ENCODE peak calls at places on chromosomes 2 and 18, in six cellular contexts. M, V, D, Y, B and K are unnamed samples.

GRCh38 chr2:241796610-241797138 is 12.3 kb upstream of the NEU4 start:
- DNase-seq in B (peak), D (peak), Y (no peak), V (no peak), M (no peak), K (peak)

GRCh38 chr18:63511285-63511684 is 30.9 kb upstream of the SERPINB12 start:
- DNase-seq in Y (no peak), B (no peak), V (peak), D (no peak), M (no peak), K (no peak)

GRCh38 chr2:32166115-32166549 is 468 bp downstream of the SLC30A6 start:
- DNase-seq in B (no peak), V (no peak), Y (no peak), M (no peak), D (no peak), K (no peak)

GRCh38 chr18:54222922-54223567 is 1.4 kb downstream of the MBD2 start:
- DNase-seq in V (no peak), Y (no peak), D (no peak), M (no peak), B (no peak), K (no peak)

GRCh38 chr2:20141056-20141762 is 83.7 kb downstream of the SDC1 start:
- DNase-seq in D (peak), Y (peak), V (peak), M (peak), B (no peak), K (peak)

GRCh38 chr2:98518106-98518505 is 73.4 kb downstream of the INPP4A start:
- DNase-seq in D (no peak), V (no peak), M (no peak), Y (no peak), B (no peak), K (no peak)

GRCh38 chr2:119366161-119366648 is 429 bp downstream of the C2orf76 start:
- DNase-seq in B (no peak), M (no peak), D (no peak), Y (no peak), V (peak), K (no peak)

GRCh38 chr2:197090713-197091367 is 164.3 kb upstream of the PGAP1 start:
- DNase-seq in V (no peak), D (no peak), M (no peak), Y (no peak), B (peak), K (no peak)

GRCh38 chr2:230913406-230913805 is 11.6 kb downstream of the GPR55 start:
- DNase-seq in M (peak), V (no peak), Y (no peak), B (no peak), D (no peak), K (peak)

GRCh38 chr2:43333656-43334144 is 107.3 kb upstream of the ZFP36L2 start:
- DNase-seq in V (peak), B (no peak), D (no peak), Y (peak), M (no peak), K (peak)

GRCh38 chr18:12744103-12744502 is 41.3 kb downstream of the PSMG2 start:
- DNase-seq in B (no peak), V (peak), M (no peak), D (no peak), Y (no peak), K (no peak)

GRCh38 chr18:58784601-58785137 is 80.0 kb upstream of the ZNF532 start:
- DNase-seq in B (peak), V (no peak), Y (peak), D (no peak), M (no peak), K (no peak)

GRCh38 chr2:22904126-22904684 is 480.8 kb upstream of the KLHL29 start:
- DNase-seq in D (no peak), B (no peak), M (peak), V (no peak), Y (peak), K (no peak)

GRCh38 chr2:214139630-214140284 is 271.1 kb upstream of the VWC2L start:
- DNase-seq in D (no peak), Y (no peak), B (no peak), V (no peak), M (no peak), K (no peak)

GRCh38 chr2:129895526-129896082 is 83.9 kb upstream of the RAB6C start:
- DNase-seq in B (no peak), D (no peak), Y (no peak), V (no peak), M (no peak), K (peak)

GRCh38 chr2:214504599-214505376 is 93.9 kb downstream of the VWC2L start:
- DNase-seq in Y (no peak), D (no peak), V (no peak), B (no peak), M (no peak), K (no peak)

GRCh38 chr2:221304916-221305315 is 267.2 kb downstream of the EPHA4 start:
- DNase-seq in D (no peak), B (no peak), Y (no peak), M (no peak), V (no peak), K (no peak)

GRCh38 chr2:37323176-37323575 is 1.5 kb downstream of the PRKD3 start:
- DNase-seq in M (no peak), B (no peak), Y (no peak), D (no peak), V (peak), K (no peak)

GRCh38 chr2:196987654-196988364 is 61.3 kb upstream of the PGAP1 start:
- DNase-seq in D (no peak), Y (peak), M (peak), B (no peak), V (peak), K (no peak)

GRCh38 chr2:24818721-24819167 is 25.5 kb downstream of the CENPO start:
- DNase-seq in D (no peak), B (no peak), V (peak), Y (no peak), M (peak), K (peak)

GRCh38 chr2:180647651-180648050 is 332.8 kb upstream of the UBE2E3 start:
- DNase-seq in V (no peak), D (no peak), M (no peak), Y (peak), B (no peak), K (no peak)

GRCh38 chr2:216603010-216603883 is 30.0 kb upstream of the IGFBP2 start:
- DNase-seq in V (no peak), D (no peak), M (no peak), B (peak), Y (no peak), K (no peak)

GRCh38 chr18:37274988-37275590 is 290.5 kb downstream of the CELF4 start:
- DNase-seq in M (no peak), D (no peak), B (no peak), V (no peak), Y (no peak), K (no peak)
- TF ChIP-seq POLR2A in M (no peak), D (no peak), B (no peak), V (no peak), Y (no peak), K (no peak)

GRCh38 chr2:80634590-80634989 is 330.0 kb upstream of the LRRTM1 start:
- DNase-seq in B (no peak), V (no peak), M (no peak), D (no peak), Y (no peak), K (no peak)
- H3K4me3 ChIP-seq in B (no peak), V (no peak), M (no peak), D (no peak), Y (no peak), K (no peak)

GRCh38 chr2:239516954-239517305 is 116.1 kb upstream of the HDAC4 start:
- DNase-seq in B (no peak), Y (no peak), V (no peak), M (no peak), D (no peak), K (no peak)

GRCh38 chr2:239517686-239518085 is 116.9 kb upstream of the HDAC4 start:
- DNase-seq in M (no peak), D (no peak), B (no peak), V (no peak), Y (no peak), K (no peak)

GRCh38 chr2:239518286-239519080 is 117.7 kb upstream of the HDAC4 start:
- DNase-seq in B (no peak), M (no peak), V (no peak), D (no peak), Y (no peak), K (no peak)

GRCh38 chr2:239514753-239515152 is 113.9 kb upstream of the HDAC4 start:
- DNase-seq in M (no peak), B (no peak), V (no peak), Y (no peak), D (no peak), K (no peak)

DNA sequence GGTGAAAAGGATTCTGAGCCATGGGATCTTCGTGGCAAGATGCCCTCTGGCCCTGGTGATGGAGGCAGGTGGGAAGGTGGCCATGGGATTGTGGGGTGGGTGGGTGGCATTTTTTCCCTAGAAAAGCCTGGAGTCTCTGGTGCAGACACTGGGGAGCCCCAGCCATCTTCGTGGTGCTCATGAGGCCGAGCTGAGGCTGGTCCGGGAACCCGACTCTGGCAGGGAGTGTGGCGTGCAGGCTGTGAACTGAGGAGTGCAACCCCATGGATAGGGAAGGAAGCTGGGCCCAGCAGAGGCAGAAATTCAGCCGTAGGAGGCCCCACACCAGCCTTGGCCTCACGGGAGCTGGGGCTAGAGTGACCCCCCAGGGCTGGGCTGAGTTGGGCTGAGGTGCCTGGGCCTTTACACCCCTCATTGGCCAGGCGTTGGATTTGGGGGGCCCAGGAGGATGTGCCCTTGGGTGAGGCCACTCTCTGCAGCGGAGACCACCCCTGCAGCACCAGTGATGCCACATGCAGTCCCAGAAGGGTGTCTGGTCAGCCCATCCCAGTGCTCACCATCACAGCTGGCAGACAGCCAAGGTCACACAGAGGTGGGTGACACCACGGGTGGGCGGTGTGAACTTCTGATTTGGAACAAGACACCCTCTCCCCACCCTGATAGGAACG is 115.6 kb upstream of the HDAC4 start:
- DNase-seq in M (no peak), V (no peak), B (no peak), Y (no peak), D (no peak), K (no peak)
- TF ChIP-seq POLR2A in M (no peak), V (no peak), B (no peak), Y (no peak), D (no peak), K (no peak)

GRCh38 chr2:199085201-199085750 is 372.5 kb downstream of the SATB2 start:
- DNase-seq in D (no peak), Y (no peak), M (no peak), B (no peak), V (no peak), K (no peak)
- H3K4me3 ChIP-seq in D (no peak), Y (no peak), M (no peak), B (no peak), V (no peak), K (no peak)

GRCh38 chr2:205682239-205683021 is at the start of gene NRP2:
- DNase-seq in B (peak), Y (peak), V (peak), M (peak), D (peak), K (peak)
- TF ChIP-seq POLR2A in B (no peak), Y (peak), V (peak), M (peak), D (peak), K (no peak)

GRCh38 chr18:5518899-5519371 is 24.9 kb downstream of the EPB41L3 start:
- DNase-seq in D (no peak), M (no peak), B (no peak), V (peak), Y (no peak), K (no peak)
- H3K4me3 ChIP-seq in D (no peak), M (no peak), B (no peak), V (no peak), Y (no peak), K (no peak)

GRCh38 chr2:74831693-74832530 is 2.0 kb upstream of the HK2 start:
- DNase-seq in V (peak), B (no peak), M (no peak), D (no peak), Y (no peak), K (no peak)

GRCh38 chr2:74834806-74835755 is 1.2 kb downstream of the HK2 start:
- DNase-seq in D (no peak), B (peak), Y (peak), M (no peak), V (peak), K (peak)

GRCh38 chr2:74835831-74836674 is 2.1 kb downstream of the HK2 start:
- DNase-seq in V (peak), M (no peak), B (no peak), Y (no peak), D (no peak), K (no peak)

GRCh38 chr2:74836675-74837401 is 2.9 kb downstream of the HK2 start:
- DNase-seq in M (no peak), D (no peak), B (no peak), Y (no peak), V (no peak), K (no peak)

DNA sequence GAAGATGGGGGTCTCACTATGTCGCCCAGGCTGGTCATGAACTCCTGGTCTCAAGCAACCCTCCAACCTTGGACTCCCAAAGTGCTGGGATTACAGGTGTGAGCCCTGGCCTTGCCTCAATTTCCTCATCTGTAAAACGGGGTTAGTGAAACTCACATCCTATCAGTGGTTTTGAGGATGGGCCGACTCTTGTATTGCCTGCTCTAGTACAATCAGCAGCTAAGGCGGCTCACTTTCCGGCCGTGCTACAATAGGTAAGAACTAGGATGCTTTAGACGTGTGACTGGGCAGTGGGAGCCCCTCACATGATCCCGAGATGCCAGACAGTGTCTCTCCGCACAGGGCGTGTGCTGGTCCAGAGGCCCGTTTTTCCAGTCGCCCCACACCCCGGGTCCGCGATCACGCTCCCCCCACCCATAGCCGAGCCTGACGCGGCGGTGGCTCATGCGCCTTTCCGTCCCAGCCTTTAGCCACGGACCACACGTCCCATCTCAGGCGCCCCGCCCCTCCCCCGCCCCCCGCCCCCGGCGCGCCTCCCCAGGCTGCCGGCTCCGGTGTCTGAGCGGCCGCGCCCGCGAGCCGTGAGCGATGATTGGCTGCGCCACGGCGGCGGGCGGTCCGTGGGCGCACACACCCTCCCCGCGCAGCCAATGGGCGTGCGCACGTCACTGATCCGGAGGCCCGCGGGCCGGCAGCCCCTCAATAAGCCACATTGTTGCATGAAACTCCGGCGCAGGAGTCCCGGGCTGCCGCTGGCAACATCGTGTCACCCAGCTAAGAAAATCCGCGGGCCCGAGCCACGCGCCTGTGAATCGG is at the start of gene HK2:
- DNase-seq in M (peak), V (peak), Y (peak), B (peak), D (peak), K (peak)
- TF ChIP-seq POLR2A in M (peak), V (peak), Y (peak), B (no peak), D (peak), K (no peak)

GRCh38 chr2:29114841-29115609 is at the start of gene CLIP4:
- DNase-seq in V (peak), Y (peak), M (peak), D (peak), B (peak), K (peak)
- H3K4me3 ChIP-seq in V (peak), Y (peak), M (peak), D (peak), B (peak), K (peak)